ENCODE peak calls at places on chromosomes 12 and 14, in ten cellular contexts. One of them, this sample, is unnamed.

GRCh38 chr12:30440826-30441602 is 254.7 kb downstream of the IPO8 start:
- DNase-seq in ovary: no peak
- DNase-seq in aorta: no peak
- DNase-seq in adrenal gland: no peak
- DNase-seq in cardiac muscle cell: peak
- DNase-seq in A673: peak
- DNase-seq in GM12878: no peak
- DNase-seq in suprapubic skin: no peak
- DNase-seq in thoracic aorta: no peak
- DNase-seq in GM12865: peak
- DNase-seq in this sample: no peak

GRCh38 chr12:42893196-42893595 is 303.6 kb upstream of the PRICKLE1 start:
- DNase-seq in GM12878: no peak
- DNase-seq in aorta: no peak
- DNase-seq in ovary: no peak
- DNase-seq in cardiac muscle cell: no peak
- DNase-seq in GM12865: no peak
- DNase-seq in suprapubic skin: no peak
- DNase-seq in thoracic aorta: no peak
- DNase-seq in A673: peak
- DNase-seq in adrenal gland: no peak
- DNase-seq in this sample: no peak

GRCh38 chr14:55968741-55969140 is 149.5 kb upstream of the PELI2 start:
- DNase-seq in aorta: no peak
- DNase-seq in GM12878: no peak
- DNase-seq in adrenal gland: no peak
- DNase-seq in ovary: no peak
- DNase-seq in thoracic aorta: no peak
- DNase-seq in A673: no peak
- DNase-seq in GM12865: no peak
- DNase-seq in cardiac muscle cell: peak
- DNase-seq in suprapubic skin: no peak
- DNase-seq in this sample: no peak

GRCh38 chr12:115204957-115205754 is 521.2 kb upstream of the TBX3 start:
- DNase-seq in GM12878: no peak
- DNase-seq in GM12865: no peak
- DNase-seq in adrenal gland: peak
- DNase-seq in cardiac muscle cell: peak
- DNase-seq in suprapubic skin: no peak
- DNase-seq in aorta: no peak
- DNase-seq in A673: peak
- DNase-seq in ovary: peak
- DNase-seq in thoracic aorta: no peak
- DNase-seq in this sample: no peak

GRCh38 chr14:93579178-93579577 is 148.4 kb downstream of the UNC79 start:
- DNase-seq in suprapubic skin: no peak
- DNase-seq in ovary: no peak
- DNase-seq in aorta: no peak
- DNase-seq in cardiac muscle cell: no peak
- DNase-seq in A673: no peak
- DNase-seq in adrenal gland: no peak
- DNase-seq in GM12865: no peak
- DNase-seq in GM12878: no peak
- DNase-seq in thoracic aorta: no peak
- DNase-seq in this sample: no peak

GRCh38 chr14:81767266-81767987 is 233.8 kb upstream of the SEL1L start:
- DNase-seq in suprapubic skin: no peak
- DNase-seq in ovary: no peak
- DNase-seq in GM12865: no peak
- DNase-seq in GM12878: no peak
- DNase-seq in aorta: no peak
- DNase-seq in A673: no peak
- DNase-seq in thoracic aorta: no peak
- DNase-seq in adrenal gland: no peak
- DNase-seq in cardiac muscle cell: no peak
- DNase-seq in this sample: no peak

GRCh38 chr12:89451876-89452275 is 72.7 kb downstream of the GALNT4 start:
- DNase-seq in suprapubic skin: no peak
- DNase-seq in A673: peak
- DNase-seq in aorta: no peak
- DNase-seq in ovary: peak
- DNase-seq in adrenal gland: peak
- DNase-seq in cardiac muscle cell: peak
- DNase-seq in GM12878: no peak
- DNase-seq in GM12865: no peak
- DNase-seq in thoracic aorta: no peak
- DNase-seq in this sample: peak

GRCh38 chr12:9750276-9751203 is 10.2 kb downstream of the CD69 start:
- DNase-seq in adrenal gland: peak
- DNase-seq in GM12865: peak
- DNase-seq in cardiac muscle cell: peak
- DNase-seq in thoracic aorta: no peak
- DNase-seq in suprapubic skin: no peak
- DNase-seq in aorta: no peak
- DNase-seq in A673: peak
- DNase-seq in ovary: peak
- DNase-seq in GM12878: no peak
- DNase-seq in this sample: peak

GRCh38 chr12:76762556-76762955 is 1.4 kb upstream of the ZDHHC17 start:
- DNase-seq in GM12865: no peak
- DNase-seq in adrenal gland: no peak
- DNase-seq in A673: peak
- DNase-seq in suprapubic skin: no peak
- DNase-seq in GM12878: no peak
- DNase-seq in ovary: no peak
- DNase-seq in thoracic aorta: no peak
- DNase-seq in cardiac muscle cell: peak
- DNase-seq in aorta: no peak
- DNase-seq in this sample: no peak

GRCh38 chr12:47249082-47249481 is 169.3 kb upstream of the AMIGO2 start:
- DNase-seq in GM12865: no peak
- DNase-seq in ovary: no peak
- DNase-seq in suprapubic skin: no peak
- DNase-seq in A673: no peak
- DNase-seq in aorta: no peak
- DNase-seq in cardiac muscle cell: no peak
- DNase-seq in GM12878: no peak
- DNase-seq in adrenal gland: no peak
- DNase-seq in thoracic aorta: no peak
- DNase-seq in this sample: no peak

GRCh38 chr12:114430306-114430705 is 24.4 kb upstream of the TBX5 start:
- DNase-seq in GM12878: no peak
- DNase-seq in suprapubic skin: no peak
- DNase-seq in thoracic aorta: no peak
- DNase-seq in adrenal gland: no peak
- DNase-seq in aorta: no peak
- DNase-seq in A673: no peak
- DNase-seq in ovary: no peak
- DNase-seq in cardiac muscle cell: peak
- DNase-seq in GM12865: no peak
- DNase-seq in this sample: no peak

GRCh38 chr14:104293851-104294627 is 155.7 kb downstream of the KIF26A start:
- DNase-seq in suprapubic skin: peak
- DNase-seq in adrenal gland: peak
- DNase-seq in cardiac muscle cell: no peak
- DNase-seq in A673: peak
- DNase-seq in GM12878: no peak
- DNase-seq in aorta: peak
- DNase-seq in GM12865: no peak
- DNase-seq in thoracic aorta: no peak
- DNase-seq in ovary: peak
- DNase-seq in this sample: no peak

GRCh38 chr12:122865268-122866231 is 30.3 kb downstream of the HIP1R start:
- DNase-seq in ovary: no peak
- DNase-seq in GM12878: no peak
- DNase-seq in aorta: peak
- DNase-seq in adrenal gland: peak
- DNase-seq in thoracic aorta: no peak
- DNase-seq in suprapubic skin: peak
- DNase-seq in A673: no peak
- DNase-seq in cardiac muscle cell: no peak
- DNase-seq in GM12865: peak
- DNase-seq in this sample: no peak

GRCh38 chr12:70692681-70693288 is 55.6 kb upstream of the PTPRB start:
- DNase-seq in ovary: no peak
- DNase-seq in thoracic aorta: no peak
- DNase-seq in aorta: no peak
- DNase-seq in cardiac muscle cell: peak
- DNase-seq in GM12878: no peak
- DNase-seq in GM12865: no peak
- DNase-seq in suprapubic skin: no peak
- DNase-seq in adrenal gland: no peak
- DNase-seq in A673: peak
- DNase-seq in this sample: no peak

GRCh38 chr12:68467514-68467913 is 135.4 kb upstream of the MDM1 start:
- DNase-seq in ovary: no peak
- DNase-seq in adrenal gland: no peak
- DNase-seq in GM12878: no peak
- DNase-seq in GM12865: no peak
- DNase-seq in A673: no peak
- DNase-seq in cardiac muscle cell: no peak
- DNase-seq in thoracic aorta: no peak
- DNase-seq in aorta: no peak
- DNase-seq in suprapubic skin: no peak
- DNase-seq in this sample: no peak
- H3K4me3 ChIP-seq in ovary: no peak
- H3K4me3 ChIP-seq in adrenal gland: no peak
- H3K4me3 ChIP-seq in GM12878: no peak
- H3K4me3 ChIP-seq in GM12865: no peak
- H3K4me3 ChIP-seq in A673: no peak
- H3K4me3 ChIP-seq in cardiac muscle cell: no peak
- H3K4me3 ChIP-seq in thoracic aorta: no peak
- H3K4me3 ChIP-seq in aorta: no peak
- H3K4me3 ChIP-seq in suprapubic skin: no peak
- H3K4me3 ChIP-seq in this sample: no peak

DNA sequence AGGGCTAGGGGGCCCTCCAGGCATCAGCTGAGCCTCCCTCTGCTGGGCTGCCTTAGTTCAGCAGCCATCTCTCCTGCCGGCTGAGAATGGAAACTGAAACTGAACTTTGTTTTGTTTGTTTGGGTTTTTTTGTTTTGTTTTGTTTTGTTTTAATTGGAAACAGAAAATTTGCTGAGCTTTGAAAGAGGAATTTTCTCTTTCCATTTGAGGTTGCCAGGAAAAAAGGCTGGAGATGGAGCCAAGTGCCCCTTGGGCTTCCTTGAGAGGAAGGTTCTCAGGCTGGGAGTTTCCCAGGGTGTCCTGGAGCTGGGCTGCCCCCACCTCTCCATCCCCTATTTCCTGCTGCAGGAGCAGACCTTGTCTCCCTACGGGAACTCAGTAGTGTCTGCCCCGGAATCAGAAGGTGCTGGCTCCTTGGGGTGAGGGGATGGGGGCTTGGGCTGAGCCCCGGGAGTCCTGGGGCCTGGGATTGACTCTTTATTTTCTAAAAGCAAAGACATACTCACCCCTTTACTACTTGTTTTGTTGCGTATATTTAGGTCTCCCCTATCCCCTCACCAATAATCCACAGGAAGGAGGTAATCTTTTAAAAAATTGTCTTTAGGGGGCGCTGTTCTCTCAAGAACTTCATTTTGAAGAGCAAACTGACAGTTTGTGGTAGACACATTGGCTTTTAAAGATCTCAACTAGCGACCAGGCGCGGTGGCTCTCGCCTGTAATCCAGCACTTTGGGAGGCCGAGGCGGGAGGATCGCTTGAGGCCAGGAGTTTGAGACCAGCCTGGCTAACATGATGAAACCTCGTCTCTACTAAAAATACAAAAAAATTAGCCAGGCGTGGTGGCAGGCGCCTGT is 21.3 kb upstream of the OASL start:
- DNase-seq in ovary: peak
- DNase-seq in aorta: no peak
- DNase-seq in cardiac muscle cell: peak
- DNase-seq in thoracic aorta: no peak
- DNase-seq in GM12865: peak
- DNase-seq in A673: peak
- DNase-seq in suprapubic skin: no peak
- DNase-seq in GM12878: peak
- DNase-seq in adrenal gland: peak
- DNase-seq in this sample: no peak
- H3K4me3 ChIP-seq in ovary: peak
- H3K4me3 ChIP-seq in aorta: no peak
- H3K4me3 ChIP-seq in cardiac muscle cell: no peak
- H3K4me3 ChIP-seq in thoracic aorta: peak
- H3K4me3 ChIP-seq in GM12865: peak
- H3K4me3 ChIP-seq in A673: peak
- H3K4me3 ChIP-seq in suprapubic skin: peak
- H3K4me3 ChIP-seq in GM12878: peak
- H3K4me3 ChIP-seq in adrenal gland: peak
- H3K4me3 ChIP-seq in this sample: no peak

GRCh38 chr14:34537677-34538009 is 1.9 kb downstream of the EAPP start:
- DNase-seq in ovary: no peak
- DNase-seq in GM12878: no peak
- DNase-seq in A673: no peak
- DNase-seq in GM12865: no peak
- DNase-seq in cardiac muscle cell: no peak
- DNase-seq in aorta: no peak
- DNase-seq in suprapubic skin: no peak
- DNase-seq in thoracic aorta: no peak
- DNase-seq in adrenal gland: no peak
- DNase-seq in this sample: no peak
- H3K4me3 ChIP-seq in ovary: peak
- H3K4me3 ChIP-seq in GM12878: no peak
- H3K4me3 ChIP-seq in A673: no peak
- H3K4me3 ChIP-seq in GM12865: no peak
- H3K4me3 ChIP-seq in cardiac muscle cell: no peak
- H3K4me3 ChIP-seq in aorta: no peak
- H3K4me3 ChIP-seq in suprapubic skin: peak
- H3K4me3 ChIP-seq in thoracic aorta: peak
- H3K4me3 ChIP-seq in adrenal gland: peak
- H3K4me3 ChIP-seq in this sample: no peak

DNA sequence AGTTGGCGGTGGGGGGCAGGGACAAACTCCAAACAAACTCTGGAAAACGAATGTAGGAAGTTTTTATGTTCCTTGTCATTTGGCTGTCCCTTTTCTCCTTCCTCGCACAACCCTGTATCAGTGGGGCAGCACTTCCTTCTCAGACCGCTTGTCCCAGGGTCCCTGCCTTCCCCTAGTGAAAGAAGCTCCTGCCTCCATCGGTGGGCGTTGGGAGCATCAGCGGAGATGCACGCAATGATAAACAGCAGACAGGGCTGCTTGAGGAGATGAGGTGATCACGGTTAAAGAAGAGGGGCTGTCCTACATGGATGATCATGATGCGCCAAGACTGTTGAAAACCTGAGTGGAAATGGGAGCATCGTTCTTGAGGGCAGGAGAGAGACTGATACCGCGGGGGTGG is 620 bp downstream of the C1S start:
- DNase-seq in aorta: no peak
- DNase-seq in A673: no peak
- DNase-seq in ovary: no peak
- DNase-seq in suprapubic skin: no peak
- DNase-seq in thoracic aorta: no peak
- DNase-seq in GM12865: no peak
- DNase-seq in GM12878: no peak
- DNase-seq in adrenal gland: no peak
- DNase-seq in cardiac muscle cell: no peak
- DNase-seq in this sample: no peak
- H3K4me3 ChIP-seq in aorta: peak
- H3K4me3 ChIP-seq in A673: no peak
- H3K4me3 ChIP-seq in ovary: peak
- H3K4me3 ChIP-seq in suprapubic skin: peak
- H3K4me3 ChIP-seq in thoracic aorta: peak
- H3K4me3 ChIP-seq in GM12865: no peak
- H3K4me3 ChIP-seq in GM12878: no peak
- H3K4me3 ChIP-seq in adrenal gland: peak
- H3K4me3 ChIP-seq in cardiac muscle cell: no peak
- H3K4me3 ChIP-seq in this sample: peak

GRCh38 chr12:2475984-2476383 is 318.8 kb upstream of the FKBP4 start:
- DNase-seq in aorta: no peak
- DNase-seq in suprapubic skin: no peak
- DNase-seq in adrenal gland: no peak
- DNase-seq in thoracic aorta: no peak
- DNase-seq in A673: no peak
- DNase-seq in ovary: no peak
- DNase-seq in cardiac muscle cell: no peak
- DNase-seq in GM12878: no peak
- DNase-seq in GM12865: no peak
- DNase-seq in this sample: no peak
- H3K4me3 ChIP-seq in aorta: no peak
- H3K4me3 ChIP-seq in suprapubic skin: no peak
- H3K4me3 ChIP-seq in adrenal gland: no peak
- H3K4me3 ChIP-seq in thoracic aorta: no peak
- H3K4me3 ChIP-seq in A673: no peak
- H3K4me3 ChIP-seq in ovary: no peak
- H3K4me3 ChIP-seq in cardiac muscle cell: no peak
- H3K4me3 ChIP-seq in GM12878: no peak
- H3K4me3 ChIP-seq in GM12865: no peak
- H3K4me3 ChIP-seq in this sample: no peak

This sample was measured in retinal pigment epithelial cell.